ENCODE peak calls at places on chromosome 16, in four cellular contexts. G is NCI-H1436, M is skeletal muscle cell, C is H7. F is an unnamed sample.

GRCh38 chr16:19502395-19503131 is 19.3 kb downstream of the GDE1 start:
- DNase-seq in G (peak; percentile 50), M (no peak), C (peak; percentile 41), F (peak; percentile 85)

GRCh38 chr16:70770968-70771552 is 29.9 kb downstream of the VAC14 start:
- DNase-seq in G (peak; percentile 2), M (no peak), C (peak; percentile 88), F (peak; percentile 78)

GRCh38 chr16:68253721-68254120 is 8.5 kb downstream of the PLA2G15 start:
- DNase-seq in G (no peak), M (no peak), C (no peak), F (no peak)

GRCh38 chr16:27508476-27508875 is 41.2 kb downstream of the GTF3C1 start:
- DNase-seq in G (no peak), M (no peak), C (no peak), F (no peak)

GRCh38 chr16:1257561-1258217 is 1.8 kb downstream of the TPSD1 start:
- DNase-seq in G (no peak), M (no peak), C (peak; percentile 62), F (peak; percentile 7)

GRCh38 chr16:86751081-86752030 is 173.0 kb downstream of the FOXL1 start:
- DNase-seq in G (no peak), M (peak; percentile 85), C (peak; percentile 57), F (no peak)

GRCh38 chr16:87535855-87536794 is 43.3 kb upstream of the ZCCHC14 start:
- DNase-seq in G (no peak), M (no peak), C (no peak), F (no peak)

GRCh38 chr16:84375773-84376172 is 7.4 kb downstream of the ATP2C2 start:
- DNase-seq in G (no peak), M (no peak), C (no peak), F (no peak)

F was measured in HAP-1.